ENCODE peak calls at places on chromosomes 16 and 17, in ten cellular contexts. H is progenitor cell of endocrine pancreas, U is GM20000, N is T-helper 9 cell, B is fibroblast of lung, F is hepatic stellate cell, A is caudate nucleus, K is omental fat pad, P is ELF-1, G is iPS-NIHi11. J is an unnamed sample.
A peak's percentile ranks its signal among the peaks of the same experiment; 100 is the strongest.

GRCh38 chr16:87098361-87098760 is 218.8 kb downstream of the C16orf95 start:
- DNase-seq in H (no peak), U (no peak), N (no peak), B (no peak), F (no peak), A (no peak), K (no peak), P (no peak), G (no peak), J (no peak)

GRCh38 chr17:3773511-3773910 is 27.5 kb downstream of the ITGAE start:
- DNase-seq in H (no peak), U (no peak), N (no peak), B (peak; percentile 78), F (peak; percentile 70), A (no peak), K (no peak), P (no peak), G (no peak), J (no peak)

GRCh38 chr17:82920715-82921114 is 80.9 kb upstream of the ZNF750 start:
- DNase-seq in H (no peak), U (no peak), N (no peak), B (no peak), F (no peak), A (no peak), K (no peak), P (no peak), G (no peak), J (no peak)

GRCh38 chr16:46982335-46982734 is 8.9 kb upstream of the DNAJA2 start:
- DNase-seq in H (no peak), U (peak; percentile 58), N (no peak), B (no peak), F (no peak), A (no peak), K (no peak), P (no peak), G (no peak), J (no peak)

GRCh38 chr16:89018605-89019158 is 41.7 kb upstream of the CBFA2T3 start:
- DNase-seq in H (no peak), U (no peak), N (no peak), B (no peak), F (no peak), A (no peak), K (no peak), P (no peak), G (no peak), J (no peak)

GRCh38 chr17:55632236-55632635 is 90.4 kb downstream of the TMEM100 start:
- DNase-seq in H (no peak), U (no peak), N (no peak), B (no peak), F (no peak), A (no peak), K (no peak), P (no peak), G (no peak), J (no peak)

GRCh38 chr17:61462734-61463067 is 10.5 kb downstream of the TBX4 start:
- DNase-seq in H (no peak), U (no peak), N (no peak), B (no peak), F (no peak), A (no peak), K (no peak), P (no peak), G (no peak), J (no peak)

GRCh38 chr17:13594762-13595697 is 6.7 kb downstream of the HS3ST3A1 start:
- DNase-seq in H (peak; percentile 72), U (peak; percentile 72), N (peak; percentile 68), B (peak; percentile 86), F (peak; percentile 65), A (peak; percentile 50), K (peak; percentile 96), P (peak; percentile 73), G (peak; percentile 52), J (peak; percentile 96)

GRCh38 chr17:45809484-45809883 is 25.4 kb downstream of the CRHR1 start:
- DNase-seq in H (no peak), U (no peak), N (no peak), B (no peak), F (no peak), A (no peak), K (no peak), P (no peak), G (no peak), J (no peak)

GRCh38 chr16:82341146-82341669 is 171.2 kb upstream of the MPHOSPH6 start:
- DNase-seq in H (no peak), U (no peak), N (no peak), B (no peak), F (no peak), A (no peak), K (no peak), P (no peak), G (no peak), J (no peak)

GRCh38 chr17:79746955-79747507 is 16.3 kb downstream of the ENPP7 start:
- DNase-seq in H (no peak), U (no peak), N (no peak), B (no peak), F (no peak), A (no peak), K (no peak), P (peak; percentile 41), G (peak; percentile 31), J (no peak)

GRCh38 chr17:79749958-79750357 is 19.2 kb downstream of the ENPP7 start:
- DNase-seq in H (no peak), U (no peak), N (no peak), B (no peak), F (no peak), A (no peak), K (no peak), P (no peak), G (no peak), J (no peak)

GRCh38 chr16:86016201-86016965 is 117.4 kb downstream of the IRF8 start:
- DNase-seq in H (no peak), U (peak; percentile 79), N (no peak), B (peak; percentile 46), F (peak; percentile 76), A (peak; percentile 68), K (no peak), P (peak; percentile 56), G (peak; percentile 86), J (no peak)

J was measured in tibial nerve.